ENCODE peak calls at places on chromosomes 13 and 19, in ten cellular contexts. F is H1, J is uterus, S is spleen, D is Peyer's patch, Z is transverse colon, K is esophagus muscularis mucosa, B is sigmoid colon, Q is A549, W is IMR-90. E is an unnamed sample.

GRCh38 chr13:93932901-93933300 is 546.6 kb downstream of the DCT start:
- DNase-seq in W (no peak), Z (no peak), J (no peak), B (no peak), D (no peak), K (no peak), F (no peak), Q (no peak), S (no peak), E (no peak)

GRCh38 chr19:289651-290538 is 1.3 kb downstream of the PLPP2 start:
- DNase-seq in W (peak; percentile 25), K (no peak), D (peak; percentile 87), S (no peak), J (no peak), Q (peak; percentile 86), B (no peak), F (peak; percentile 71), Z (peak; percentile 84), E (peak; percentile 28)

GRCh38 chr13:92833071-92833470 is 393.5 kb upstream of the GPC6 start:
- DNase-seq in F (no peak), Z (no peak), K (no peak), D (no peak), S (no peak), Q (no peak), W (peak; percentile 76), J (no peak), B (no peak), E (no peak)

GRCh38 chr13:39616087-39616694 is 13.2 kb upstream of the LHFPL6 start:
- DNase-seq in S (no peak), K (no peak), Z (peak; percentile 31), Q (peak; percentile 54), F (no peak), D (peak; percentile 54), B (peak; percentile 74), W (peak; percentile 68), J (peak; percentile 20), E (peak; percentile 51)

GRCh38 chr13:80469841-80470378 is 129.0 kb upstream of the SPRY2 start:
- DNase-seq in J (peak; percentile 79), K (peak; percentile 94), B (peak; percentile 96), Z (peak; percentile 37), S (no peak), Q (peak; percentile 65), F (no peak), W (peak; percentile 31), D (peak; percentile 71), E (no peak)

GRCh38 chr13:27168870-27169525 is 2.6 kb downstream of the USP12 start:
- DNase-seq in D (no peak), W (peak; percentile 39), F (no peak), K (no peak), Z (peak; percentile 41), J (no peak), Q (no peak), S (no peak), B (no peak), E (no peak)

GRCh38 chr19:31534786-31535185 is 185.6 kb upstream of the TSHZ3 start:
- DNase-seq in K (peak; percentile 78), D (no peak), Z (no peak), J (no peak), Q (no peak), S (no peak), W (no peak), B (no peak), F (no peak), E (no peak)

GRCh38 chr13:24267283-24267682 is 42.1 kb upstream of the C1QTNF9 start:
- DNase-seq in J (no peak), S (no peak), Q (no peak), F (no peak), D (no peak), B (no peak), Z (no peak), K (no peak), W (no peak), E (no peak)

GRCh38 chr13:72403396-72404010 is 323.9 kb downstream of the MZT1 start:
- DNase-seq in J (no peak), K (no peak), S (no peak), Z (no peak), B (no peak), W (no peak), Q (no peak), D (no peak), F (no peak), E (no peak)

GRCh38 chr13:99884913-99885312 is 86.7 kb downstream of the ZIC5 start:
- DNase-seq in F (no peak), S (no peak), Z (no peak), B (no peak), Q (no peak), J (no peak), W (no peak), D (no peak), K (no peak), E (peak; percentile 85)

GRCh38 chr13:31167490-31167889 is 5.8 kb upstream of the HSPH1 start:
- DNase-seq in Z (no peak), F (no peak), S (no peak), B (no peak), D (no peak), K (no peak), W (peak; percentile 16), J (no peak), Q (peak; percentile 19), E (no peak)

GRCh38 chr13:21399741-21400140 is 59.4 kb downstream of the ZDHHC20 start:
- DNase-seq in D (no peak), B (no peak), J (no peak), Z (no peak), F (no peak), K (no peak), Q (no peak), S (no peak), W (peak; percentile 18), E (no peak)

DNA sequence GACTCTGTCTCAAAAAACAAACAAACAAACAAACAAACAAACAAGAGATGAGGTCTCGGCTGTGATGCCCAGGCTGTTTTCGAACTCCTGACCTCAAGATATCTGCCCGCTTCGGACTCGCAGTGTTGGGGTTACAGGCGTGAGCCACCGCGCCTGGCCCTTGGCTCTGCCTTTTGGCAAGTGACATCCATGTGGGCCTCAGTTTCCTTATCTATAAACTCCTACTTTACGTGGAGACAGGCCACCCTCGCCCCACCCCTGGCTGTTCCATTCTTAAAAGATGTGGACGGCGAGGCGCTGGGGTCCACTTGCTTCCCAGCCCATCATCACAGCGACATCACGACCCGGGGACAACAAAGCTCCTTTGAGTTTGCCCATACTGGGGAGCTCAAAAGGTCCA is 1.7 kb downstream of the TSSK6 start:
- DNase-seq in K (no peak), S (no peak), J (no peak), Z (no peak), W (no peak), B (no peak), Q (no peak), D (no peak), F (no peak), E (no peak)
- H3K27ac ChIP-seq in K (peak overlapping the region; percentile 56), S (no peak overlapping the region), J (no peak overlapping the region), Z (no peak overlapping the region), W (no peak overlapping the region), B (peak overlapping the region; percentile 73), Q (no peak overlapping the region), D (no peak overlapping the region), F (no peak overlapping the region), E (no peak overlapping the region)

GRCh38 chr19:43675906-43676305 is 5.9 kb upstream of the PLAUR start:
- DNase-seq in Z (no peak), S (no peak), F (no peak), J (no peak), W (no peak), D (no peak), B (no peak), Q (no peak), K (no peak), E (no peak)
- H3K4me3 ChIP-seq in Z (no peak overlapping the region), S (no peak overlapping the region), F (no peak overlapping the region), J (no peak overlapping the region), W (no peak overlapping the region), D (no peak overlapping the region), B (no peak overlapping the region), Q (no peak overlapping the region), K (no peak overlapping the region), E (no peak overlapping the region)

GRCh38 chr19:49020342-49020741 is 3.5 kb upstream of the LHB start:
- DNase-seq in Z (no peak), F (no peak), D (no peak), J (no peak), S (no peak), B (no peak), W (no peak), K (no peak), Q (no peak), E (no peak)
- TF ChIP-seq POLR2A in Z (no peak), F (no peak), D (no peak), J (no peak), S (no peak), B (no peak), W (no peak), K (no peak), Q (no peak), E (no peak)

GRCh38 chr19:51746731-51747130 is 4.9 kb downstream of the FPR1 start:
- DNase-seq in Q (no peak), B (no peak), Z (no peak), D (no peak), F (no peak), J (no peak), K (no peak), W (no peak), S (no peak), E (no peak)

GRCh38 chr19:51739466-51740213 is 12.0 kb downstream of the FPR1 start:
- DNase-seq in Q (no peak), F (no peak), K (no peak), W (no peak), B (no peak), S (no peak), Z (no peak), J (no peak), D (no peak), E (no peak)

GRCh38 chr19:51740356-51740755 is 11.3 kb downstream of the FPR1 start:
- DNase-seq in B (no peak), K (no peak), W (no peak), Q (no peak), Z (no peak), J (no peak), F (no peak), S (no peak), D (no peak), E (no peak)

GRCh38 chr19:51742736-51743288 is 8.9 kb downstream of the FPR1 start:
- DNase-seq in D (no peak), J (no peak), S (no peak), K (no peak), W (no peak), Z (no peak), B (no peak), Q (no peak), F (no peak), E (no peak)

DNA sequence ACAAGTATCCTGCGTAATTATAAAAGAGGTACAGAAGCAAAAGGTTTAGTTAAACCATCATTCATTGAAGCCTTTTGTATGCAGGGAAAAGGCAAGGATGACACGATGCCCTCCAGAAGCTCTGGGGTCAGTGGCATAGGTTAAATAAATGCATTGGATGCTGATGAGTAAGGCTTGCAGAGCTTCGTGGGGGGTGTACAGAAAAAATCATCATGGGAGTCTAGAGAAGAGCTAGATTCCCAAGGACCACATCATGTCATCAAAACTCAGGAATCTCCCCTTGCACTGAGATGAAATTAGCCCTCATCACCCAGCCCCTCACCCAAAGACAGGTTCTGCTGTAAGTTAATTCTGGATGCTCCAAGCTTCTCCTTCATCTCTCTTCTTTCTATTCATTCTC is 8.3 kb downstream of the FPR1 start:
- DNase-seq in K (no peak), J (no peak), Z (no peak), S (no peak), F (no peak), W (no peak), Q (no peak), B (no peak), D (no peak), E (no peak)
- H3K27ac ChIP-seq in K (no peak overlapping the region), J (no peak overlapping the region), Z (no peak overlapping the region), S (no peak overlapping the region), F (no peak overlapping the region), W (no peak overlapping the region), Q (no peak overlapping the region), B (no peak overlapping the region), D (no peak overlapping the region), E (no peak overlapping the region)

GRCh38 chr19:19372656-19373416 is 32.6 kb upstream of the GATAD2A start:
- DNase-seq in F (no peak), W (peak; percentile 45), D (peak; percentile 88), B (peak; percentile 82), Z (peak; percentile 86), S (peak; percentile 90), J (no peak), K (no peak), Q (peak; percentile 61), E (peak; percentile 68)
- H3K4me3 ChIP-seq in F (no peak overlapping the region), W (no peak overlapping the region), D (no peak overlapping the region), B (no peak overlapping the region), Z (no peak overlapping the region), S (no peak overlapping the region), J (no peak overlapping the region), K (no peak overlapping the region), Q (no peak overlapping the region), E (no peak overlapping the region)